ENCODE peak calls at places on chromosome 4, in six cellular contexts. J, F, T, X, Q and S are unnamed samples.

GRCh38 chr4:38621831-38622230 is 42.2 kb upstream of the KLF3 start:
- DNase-seq in J (no peak), F (peak; percentile 30), T (no peak), X (no peak), Q (no peak), S (no peak)

GRCh38 chr4:187663076-187663475 is 332.5 kb upstream of the ZFP42 start:
- DNase-seq in J (no peak), F (no peak), T (no peak), X (no peak), Q (no peak), S (no peak)

GRCh38 chr4:26916195-26916594 is 55.6 kb downstream of the STIM2 start:
- DNase-seq in J (no peak), F (no peak), T (no peak), X (no peak), Q (no peak), S (no peak)

GRCh38 chr4:10656988-10657387 is 27.6 kb downstream of the CLNK start:
- DNase-seq in J (no peak), F (no peak), T (no peak), X (no peak), Q (no peak), S (no peak)

GRCh38 chr4:110484767-110485166 is 8.8 kb downstream of the ENPEP start:
- DNase-seq in J (no peak), F (no peak), T (no peak), X (no peak), Q (no peak), S (no peak)

GRCh38 chr4:113288691-113289090 is 239.2 kb downstream of the ANK2 start:
- DNase-seq in J (no peak), F (no peak), T (no peak), X (no peak), Q (no peak), S (no peak)

GRCh38 chr4:187608001-187608421 is 387.6 kb upstream of the ZFP42 start:
- DNase-seq in J (no peak), F (no peak), T (no peak), X (no peak), Q (no peak), S (no peak)

GRCh38 chr4:62208921-62209320 is 1008.8 kb downstream of the ADGRL3 start:
- DNase-seq in J (no peak), F (no peak), T (no peak), X (no peak), Q (no peak), S (no peak)

GRCh38 chr4:179586460-179586859 is 2144.2 kb upstream of the AGA start:
- DNase-seq in J (no peak), F (no peak), T (no peak), X (no peak), Q (peak; percentile 2), S (no peak)

GRCh38 chr4:179583221-179583620 is 2141.0 kb upstream of the AGA start:
- DNase-seq in J (no peak), F (no peak), T (no peak), X (no peak), Q (no peak), S (no peak)

GRCh38 chr4:179585761-179586160 is 2143.5 kb upstream of the AGA start:
- DNase-seq in J (no peak), F (no peak), T (no peak), X (no peak), Q (no peak), S (no peak)

GRCh38 chr4:179582164-179582563 is 2139.9 kb upstream of the AGA start:
- DNase-seq in J (no peak), F (no peak), T (no peak), X (no peak), Q (no peak), S (no peak)
- H3K36me3 ChIP-seq in J (no peaks in the 10 kb centered on the region), F (no peaks in the 10 kb centered on the region), T (no peaks in the 10 kb centered on the region), X (no peaks in the 10 kb centered on the region), Q (no peaks in the 10 kb centered on the region), S (no peaks in the 10 kb centered on the region)

GRCh38 chr4:185680617-185681016 is 131.4 kb downstream of the SORBS2 start:
- DNase-seq in J (no peak), F (no peak), T (no peak), X (no peak), Q (no peak), S (no peak)

GRCh38 chr4:185683222-185683621 is 128.8 kb downstream of the SORBS2 start:
- DNase-seq in J (no peak), F (no peak), T (no peak), X (no peak), Q (no peak), S (no peak)

GRCh38 chr4:185682236-185682635 is 129.8 kb downstream of the SORBS2 start:
- DNase-seq in J (no peak), F (no peak), T (no peak), X (no peak), Q (no peak), S (no peak)

GRCh38 chr4:185679523-185679922 is 132.5 kb downstream of the SORBS2 start:
- DNase-seq in J (no peak), F (no peak), T (no peak), X (no peak), Q (no peak), S (no peak)

DNA sequence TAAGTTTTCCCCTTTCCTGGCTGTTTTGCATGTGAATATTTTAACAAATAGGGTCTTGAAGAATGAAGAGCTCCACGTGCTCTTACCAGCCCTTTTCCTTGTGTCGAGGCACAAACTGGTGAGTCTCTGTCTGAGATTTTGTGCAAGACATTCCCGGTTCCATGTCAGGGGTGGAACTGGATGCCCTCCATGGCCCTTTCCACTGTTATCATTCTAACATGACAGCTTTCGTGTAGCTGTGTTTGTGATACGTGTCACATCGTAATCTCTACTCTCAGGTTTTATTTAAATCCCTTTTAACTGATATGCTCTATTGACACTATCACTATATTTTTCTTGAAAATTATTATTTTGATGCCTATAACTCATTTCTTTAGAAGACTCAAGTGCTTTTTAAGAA is 130.4 kb downstream of the SORBS2 start:
- DNase-seq in J (no peak), F (no peak), T (no peak), X (no peak), Q (no peak), S (no peak)
- H3K27ac ChIP-seq in J (no peak overlapping the region), F (no peak overlapping the region), T (no peak overlapping the region), X (peak overlapping the region; percentile 79), Q (no peak overlapping the region), S (peak overlapping the region; percentile 75)

GRCh38 chr4:153385784-153386183 is 41.3 kb downstream of the MND1 start:
- DNase-seq in J (no peak), F (no peak), T (no peak), X (no peak), Q (no peak), S (no peak)
- H3K36me3 ChIP-seq in J (no peaks in the 10 kb centered on the region), F (no peaks in the 10 kb centered on the region), T (no peaks in the 10 kb centered on the region), X (no peaks in the 10 kb centered on the region), Q (no peaks in the 10 kb centered on the region), S (no peaks in the 10 kb centered on the region)

GRCh38 chr4:142566780-142567179 is 279.3 kb downstream of the INPP4B start:
- DNase-seq in J (no peak), F (no peak), T (no peak), X (no peak), Q (no peak), S (no peak)

GRCh38 chr4:142567199-142567598 is 278.9 kb downstream of the INPP4B start:
- DNase-seq in J (no peak), F (peak; percentile 35), T (no peak), X (no peak), Q (peak; percentile 55), S (no peak)

GRCh38 chr4:142566243-142566642 is 279.9 kb downstream of the INPP4B start:
- DNase-seq in J (no peak), F (no peak), T (no peak), X (no peak), Q (no peak), S (no peak)

GRCh38 chr4:142565771-142566170 is 280.3 kb downstream of the INPP4B start:
- DNase-seq in J (no peak), F (no peak), T (no peak), X (no peak), Q (no peak), S (no peak)

GRCh38 chr4:142567620-142568451 is 278.3 kb downstream of the INPP4B start:
- DNase-seq in J (no peak), F (peak; percentile 28), T (no peak), X (no peak), Q (no peak), S (no peak)
- H3K27ac ChIP-seq in J (no peak overlapping the region), F (peak overlapping the region; percentile 66), T (no peak overlapping the region), X (no peak overlapping the region), Q (no peak overlapping the region), S (no peak overlapping the region)